ENCODE peak calls at places on chromosomes 1 and 21, in eight cellular contexts. M is right atrium auricular region, T is stomach, A is right lobe of liver, D is K562, Y is left ventricle myocardium inferior, P is tibial nerve, R is mammary epithelial cell. F is an unnamed sample. For H3K4me1, the result is how much of the 10 kb centered on the place peaks cover.

GRCh38 chr1:247007511-247008405 is at the start of gene ZNF695:
- DNase-seq in R (peak), T (peak), D (peak), M (peak), Y (peak), A (peak), P (peak), F (peak)

GRCh38 chr1:65105596-65105995 is 42.4 kb upstream of the AK4 start:
- DNase-seq in D (no peak), R (peak), T (no peak), A (no peak), Y (no peak), P (no peak), M (no peak), F (no peak)

GRCh38 chr1:168114845-168115244 is 21.9 kb downstream of the GPR161 start:
- DNase-seq in Y (no peak), T (no peak), R (no peak), M (no peak), P (no peak), D (no peak), A (no peak), F (no peak)

GRCh38 chr1:246540738-246541491 is 25.1 kb downstream of the TFB2M start:
- DNase-seq in R (no peak), M (no peak), Y (no peak), P (no peak), D (no peak), A (no peak), T (no peak), F (no peak)

GRCh38 chr1:44946720-44947059 is 39.7 kb downstream of the EIF2B3 start:
- DNase-seq in T (no peak), D (no peak), R (no peak), P (no peak), Y (no peak), M (no peak), A (no peak), F (no peak)

GRCh38 chr1:91647061-91647460 is 146.4 kb downstream of the CDC7 start:
- DNase-seq in T (no peak), M (no peak), P (no peak), Y (no peak), R (no peak), D (no peak), A (no peak), F (no peak)

GRCh38 chr1:243580072-243580471 is 270.0 kb downstream of the AKT3 start:
- DNase-seq in R (no peak), Y (no peak), P (no peak), M (no peak), D (no peak), T (no peak), A (no peak), F (no peak)

GRCh38 chr21:29403922-29404538 is 105.3 kb downstream of the BACH1 start:
- DNase-seq in D (no peak), P (peak), A (peak), R (peak), M (no peak), Y (no peak), T (no peak), F (no peak)

GRCh38 chr1:216765346-216766300 is 42.4 kb upstream of the ESRRG start:
- DNase-seq in T (no peak), Y (no peak), D (no peak), P (no peak), M (no peak), A (no peak), R (no peak), F (no peak)

GRCh38 chr1:17187065-17187464 is 17.9 kb upstream of the PADI1 start:
- DNase-seq in M (no peak), Y (no peak), T (no peak), D (no peak), P (no peak), R (no peak), A (peak), F (no peak)
- H3K27ac ChIP-seq in M (no peak), Y (no peak), T (no peak), D (no peak), P (no peak), R (no peak), A (no peak), F (peak)

GRCh38 chr1:21866629-21867009 is 54.6 kb downstream of the LDLRAD2 start:
- DNase-seq in M (no peak), D (no peak), Y (no peak), R (no peak), P (no peak), A (no peak), T (no peak), F (no peak)
- TF ChIP-seq CTCF in M (no peak), D (no peak), Y (no peak), R (no peak), P (no peak), A (no peak), T (no peak), F (no peak)

DNA sequence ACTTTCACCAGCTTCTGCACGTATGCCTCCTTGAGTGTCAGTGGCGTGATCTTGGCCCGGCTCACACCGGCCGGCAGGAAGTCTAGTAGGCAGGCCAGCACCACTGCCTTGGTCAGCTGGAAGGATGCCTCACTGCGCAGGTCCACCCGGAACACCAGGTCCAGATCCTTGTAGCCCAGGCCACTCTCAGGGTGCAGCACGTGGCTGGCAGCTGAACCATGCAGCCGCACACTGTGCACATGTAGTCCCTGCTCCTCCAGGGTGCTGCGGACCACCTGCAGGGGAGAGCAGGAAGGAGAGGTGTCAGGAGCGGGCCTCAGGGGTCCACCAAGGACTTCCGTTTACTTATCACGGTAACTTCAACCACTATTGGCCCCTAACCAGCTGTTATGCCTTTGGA is 6.0 kb downstream of the TENT5B start:
- DNase-seq in Y (no peak), P (no peak), D (no peak), T (no peak), M (no peak), R (no peak), A (no peak), F (no peak)
- H3K4me1 ChIP-seq in Y (half or more), P (under half), D (under half), T (half or more), M (half or more), R (half or more), A (under half), F (under half)

DNA sequence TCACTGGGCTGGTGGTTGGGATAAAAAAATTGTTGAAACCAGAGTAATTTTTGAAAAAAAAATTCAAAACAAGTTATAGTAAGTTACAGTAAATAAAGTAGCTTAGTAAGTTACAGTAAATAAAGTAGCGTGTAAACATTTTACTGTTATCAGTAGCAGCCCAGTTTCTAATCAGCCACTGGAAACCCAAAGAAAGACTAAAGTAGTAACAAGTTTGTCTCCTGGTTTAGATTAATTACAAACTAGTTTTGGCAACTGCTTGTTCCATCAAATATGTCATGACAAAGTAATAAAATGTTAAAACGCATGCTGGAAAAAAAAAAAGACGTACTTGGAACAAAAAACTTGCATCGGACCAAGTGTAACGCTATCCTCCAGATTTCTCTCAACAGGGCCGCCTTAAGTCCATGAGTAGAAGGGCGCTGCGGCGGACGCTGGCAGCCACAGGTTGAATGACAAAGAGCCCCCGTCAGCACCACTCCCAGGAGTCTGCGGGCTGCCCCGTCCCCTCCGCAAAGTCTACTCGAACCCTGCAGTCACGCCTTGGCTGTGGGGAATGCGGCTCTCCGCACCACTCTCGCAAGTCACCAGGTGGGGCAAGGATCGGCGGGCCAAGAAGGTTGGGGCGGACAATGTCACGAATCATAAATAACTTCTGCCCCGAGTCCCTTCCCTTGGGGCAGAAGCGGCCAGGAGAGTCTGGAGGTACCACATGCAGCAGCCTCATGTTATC is 885 bp downstream of the SLC16A1 start:
- DNase-seq in M (peak), R (peak), P (peak), D (peak), A (peak), Y (peak), T (peak), F (peak)
- H3K27ac ChIP-seq in M (peak), R (peak), P (peak), D (peak), A (peak), Y (peak), T (peak), F (peak)

GRCh38 chr21:28235169-28235892 is 757.3 kb downstream of the LTN1 start:
- DNase-seq in P (no peak), M (no peak), Y (peak), D (no peak), T (no peak), A (no peak), R (no peak), F (no peak)
- TF ChIP-seq CTCF in P (no peak), M (peak), Y (peak), D (no peak), T (no peak), A (no peak), R (no peak), F (peak)

GRCh38 chr1:183909672-183910071 is 104.8 kb downstream of the RGL1 start:
- DNase-seq in P (no peak), Y (no peak), A (no peak), R (no peak), T (no peak), M (no peak), D (no peak), F (no peak)

GRCh38 chr1:183913556-183913955 is 108.6 kb downstream of the RGL1 start:
- DNase-seq in Y (no peak), A (no peak), D (no peak), T (no peak), M (no peak), P (no peak), R (no peak), F (no peak)

GRCh38 chr1:183910780-183911179 is 105.9 kb downstream of the RGL1 start:
- DNase-seq in Y (no peak), T (no peak), R (no peak), A (no peak), M (no peak), P (no peak), D (no peak), F (no peak)

GRCh38 chr1:183912265-183912886 is 107.5 kb downstream of the RGL1 start:
- DNase-seq in R (no peak), T (no peak), M (no peak), P (no peak), A (no peak), D (no peak), Y (no peak), F (no peak)

GRCh38 chr1:183911285-183911684 is 106.4 kb downstream of the RGL1 start:
- DNase-seq in M (no peak), D (no peak), A (no peak), R (no peak), T (no peak), Y (no peak), P (no peak), F (no peak)
- H3K4me1 ChIP-seq in M (under half), D (under half), A (under half), R (under half), T (under half), Y (under half), P (under half), F (under half)

DNA sequence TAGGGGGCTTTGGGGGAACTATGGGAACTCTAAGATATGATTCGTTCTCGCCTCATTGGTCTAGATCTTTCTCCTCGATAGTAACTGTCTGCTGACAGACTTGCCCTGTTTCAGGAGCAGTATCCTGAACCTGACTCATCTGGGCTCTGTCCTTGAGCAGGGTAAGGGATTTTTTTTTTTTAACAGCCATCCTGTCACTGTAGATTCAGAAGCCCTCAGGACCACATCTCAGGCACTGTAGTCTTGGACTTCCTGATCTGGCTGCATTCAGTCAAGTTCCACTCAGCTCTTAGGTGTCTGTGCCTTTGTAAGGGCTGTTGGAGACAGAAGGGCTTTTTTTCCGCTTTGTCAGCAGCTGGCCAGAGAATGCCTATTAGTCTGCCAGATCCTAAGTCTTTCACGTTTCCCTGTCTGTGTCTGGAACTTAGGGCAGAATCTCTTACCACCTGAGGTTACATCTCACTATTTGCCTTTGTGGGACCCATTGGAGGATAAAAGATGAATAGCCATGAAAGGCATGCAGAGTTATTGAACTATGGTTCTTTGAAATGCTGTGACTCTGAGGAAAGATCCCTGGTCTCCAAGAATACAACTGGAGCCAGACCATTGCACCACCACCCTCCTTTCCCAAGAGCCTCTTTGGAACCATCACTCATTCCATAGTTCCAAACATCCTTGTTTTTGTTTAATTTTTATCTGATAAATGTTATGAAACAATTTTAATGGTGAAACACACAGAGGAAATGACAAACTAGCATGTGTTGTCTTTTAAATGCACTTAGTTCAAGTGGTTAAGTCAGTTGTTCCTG is 49.7 kb upstream of the MACF1 start:
- DNase-seq in P (peak), A (peak), Y (peak), D (no peak), M (peak), R (peak), T (no peak), F (no peak)
- H3K27ac ChIP-seq in P (no peak), A (peak), Y (peak), D (no peak), M (peak), R (peak), T (peak), F (peak)

GRCh38 chr1:115810609-115811008 is 30.3 kb downstream of the NHLH2 start:
- DNase-seq in P (no peak), A (no peak), M (no peak), Y (no peak), T (no peak), R (no peak), D (no peak), F (no peak)
- TF ChIP-seq CTCF in P (no peak), A (no peak), M (no peak), Y (no peak), T (no peak), R (no peak), D (no peak), F (no peak)

DNA sequence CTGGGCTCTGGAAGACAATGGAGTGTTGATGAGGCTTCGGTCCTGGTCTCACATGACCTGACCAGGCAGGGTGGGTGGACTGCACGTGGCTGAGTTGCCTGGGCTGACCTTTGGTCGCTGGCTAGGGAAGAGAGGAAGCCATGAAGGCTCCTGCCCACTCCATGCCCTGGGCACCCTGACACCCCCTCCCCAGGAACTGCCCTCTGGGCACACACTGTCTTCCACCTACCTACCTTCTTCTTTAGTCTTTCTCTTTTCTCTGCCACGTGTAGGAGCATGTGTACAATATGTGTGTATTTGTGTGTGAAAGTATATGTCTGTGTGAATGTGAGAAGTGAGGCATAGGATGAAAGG is 15.1 kb downstream of the POU3F1 start:
- DNase-seq in T (no peak), M (no peak), A (no peak), Y (no peak), D (no peak), P (no peak), R (no peak), F (no peak)
- H3K4me1 ChIP-seq in T (under half), M (under half), A (under half), Y (under half), D (under half), P (under half), R (under half), F (under half)